ENCODE peak calls at places on chromosomes 4 and X, in eight cellular contexts. T is cardiac muscle cell; W is foreskin fibroblast; G is CD8-positive, alpha-beta T cell; H is astrocyte; C is mucosa of descending colon; I is GM23338; L is fibroblast of lung. O is an unnamed sample.

GRCh38 chrX:137041329-137041728 is 7.5 kb upstream of the GPR101 start:
- DNase-seq in H (no peak), T (no peak), W (no peak), G (no peak), L (no peak), I (no peak), C (no peak), O (no peak)

GRCh38 chr4:82219346-82219745 is 154.4 kb downstream of the HNRNPD start:
- DNase-seq in L (no peak), C (no peak), I (no peak), G (no peak), H (no peak), T (no peak), W (no peak), O (no peak)

GRCh38 chr4:108397850-108398249 is 222.5 kb upstream of the RPL34 start:
- DNase-seq in L (no peak), H (peak), C (no peak), G (no peak), I (no peak), W (no peak), T (no peak), O (no peak)

GRCh38 chrX:68936608-68937007 is 107.8 kb downstream of the EFNB1 start:
- DNase-seq in G (no peak), T (no peak), W (peak), L (peak), H (peak), C (no peak), I (no peak), O (peak)

GRCh38 chr4:113179996-113180395 is 130.5 kb downstream of the ANK2 start:
- DNase-seq in H (peak), L (peak), G (no peak), W (peak), C (no peak), T (no peak), I (no peak), O (no peak)

GRCh38 chr4:7124643-7125442 is 57.0 kb upstream of the GRPEL1 start:
- DNase-seq in L (peak), H (peak), I (peak), W (peak), G (no peak), C (no peak), T (no peak), O (peak)

GRCh38 chr4:7112656-7113055 is 44.8 kb upstream of the GRPEL1 start:
- DNase-seq in G (no peak), W (no peak), C (no peak), I (no peak), T (no peak), L (no peak), H (no peak), O (no peak)

GRCh38 chrX:65407157-65407626 is 127.4 kb downstream of the LAS1L start:
- DNase-seq in T (peak), C (no peak), W (peak), I (peak), L (no peak), H (no peak), G (no peak), O (no peak)

GRCh38 chrX:54415534-54416350 is 24.5 kb upstream of the TSR2 start:
- DNase-seq in I (peak), L (peak), H (peak), W (no peak), C (no peak), T (no peak), G (no peak), O (no peak)

GRCh38 chr4:157664726-157665125 is 444.2 kb downstream of the GRIA2 start:
- DNase-seq in L (peak), C (no peak), G (no peak), W (peak), T (no peak), H (peak), I (no peak), O (peak)

GRCh38 chr4:19266566-19266965 is 985.1 kb upstream of the SLIT2 start:
- DNase-seq in H (no peak), I (peak), L (no peak), T (peak), W (peak), G (no peak), C (no peak), O (no peak)

GRCh38 chrX:153773741-153774575 is 6.9 kb upstream of the SRPK3 start:
- DNase-seq in C (peak), G (no peak), L (no peak), H (no peak), W (no peak), I (no peak), T (no peak), O (no peak)

GRCh38 chr4:151291485-151291884 is 14.5 kb downstream of the PRSS48 start:
- DNase-seq in T (no peak), I (no peak), W (peak), G (no peak), L (no peak), H (no peak), C (no peak), O (no peak)

GRCh38 chr4:182748949-182749348 is 168.2 kb downstream of the DCTD start:
- DNase-seq in H (no peak), L (no peak), W (peak), T (no peak), I (no peak), C (no peak), G (no peak), O (no peak)

GRCh38 chr4:108940086-108941033 is 177.5 kb upstream of the ETNPPL start:
- DNase-seq in I (peak), C (no peak), L (no peak), G (no peak), H (peak), T (no peak), W (no peak), O (no peak)

GRCh38 chr4:7564242-7564641 is 129.5 kb upstream of the PSAPL1 start:
- DNase-seq in C (no peak), H (no peak), G (no peak), T (no peak), I (no peak), L (no peak), W (no peak), O (no peak)

GRCh38 chrX:2928583-2929434 is at the start of gene ARSD:
- DNase-seq in H (peak), C (peak), L (peak), G (peak), W (peak), I (peak), T (peak), O (peak)

GRCh38 chr4:139918591-139918990 is 235.4 kb downstream of the MAML3 start:
- DNase-seq in G (no peak), T (no peak), I (no peak), C (no peak), L (no peak), H (peak), W (no peak), O (no peak)

GRCh38 chr4:78765607-78766006 is 10.5 kb upstream of the BMP2K start:
- DNase-seq in C (no peak), W (no peak), L (no peak), T (no peak), I (no peak), H (no peak), G (no peak), O (no peak)

GRCh38 chrX:136910565-136911040 is 30.1 kb upstream of the RBMX start:
- DNase-seq in T (no peak), G (no peak), C (no peak), H (peak), I (no peak), W (peak), L (peak), O (no peak)

GRCh38 chrX:80335062-80335830 is 85.0 kb upstream of the TENT5D start:
- DNase-seq in L (no peak), C (peak), T (peak), G (no peak), W (peak), I (peak), H (no peak), O (no peak)

GRCh38 chr4:87353592-87353991 is 30.9 kb upstream of the HSD17B13 start:
- DNase-seq in C (no peak), G (no peak), L (peak), I (peak), T (peak), H (no peak), W (peak), O (peak)

GRCh38 chr4:84652478-84652877 is 69.6 kb downstream of the CDS1 start:
- DNase-seq in I (no peak), L (no peak), H (no peak), W (no peak), C (no peak), G (no peak), T (no peak), O (no peak)

GRCh38 chr4:7107166-7107905 is 39.5 kb upstream of the GRPEL1 start:
- DNase-seq in G (no peak), H (no peak), W (no peak), C (no peak), L (no peak), I (no peak), T (no peak), O (no peak)

GRCh38 chr4:36461344-36461743 is 179.9 kb downstream of the DTHD1 start:
- DNase-seq in G (no peak), W (no peak), T (no peak), H (no peak), I (no peak), L (no peak), C (no peak), O (no peak)

GRCh38 chr4:113978561-113979156 is 788 bp downstream of the ARSJ start:
- DNase-seq in G (no peak), L (peak), C (peak), W (peak), I (peak), T (no peak), H (peak), O (no peak)

GRCh38 chrX:136867518-136867917 is 13.0 kb downstream of the RBMX start:
- DNase-seq in I (no peak), L (peak), H (no peak), W (no peak), G (no peak), C (no peak), T (no peak), O (no peak)

GRCh38 chrX:56788229-56788628 is 59.2 kb downstream of the NBDY start:
- DNase-seq in G (no peak), I (no peak), C (no peak), T (no peak), L (no peak), W (no peak), H (no peak), O (no peak)

GRCh38 chr4:112327950-112328349 is 30.8 kb downstream of the ALPK1 start:
- DNase-seq in L (peak), I (peak), G (no peak), H (peak), C (no peak), T (peak), W (peak), O (no peak)

GRCh38 chr4:39963656-39964055 is 14.1 kb downstream of the PDS5A start:
- DNase-seq in H (no peak), I (no peak), T (no peak), C (no peak), L (no peak), G (no peak), W (no peak), O (no peak)

GRCh38 chrX:136607236-136607635 is 40.7 kb upstream of the CD40LG start:
- DNase-seq in H (no peak), I (no peak), C (no peak), L (no peak), G (no peak), W (no peak), T (no peak), O (no peak)

GRCh38 chr4:156408749-156409148 is 455.1 kb upstream of the CTSO start:
- DNase-seq in T (no peak), C (no peak), L (peak), I (no peak), W (peak), G (no peak), H (no peak), O (no peak)

GRCh38 chr4:156419080-156419638 is 465.5 kb upstream of the CTSO start:
- DNase-seq in I (no peak), H (no peak), T (no peak), G (no peak), C (no peak), W (peak), L (peak), O (no peak)

GRCh38 chr4:156413411-156413985 is 459.8 kb upstream of the CTSO start:
- DNase-seq in I (no peak), W (no peak), H (no peak), G (no peak), T (no peak), C (no peak), L (peak), O (no peak)
- TF ChIP-seq CTCF in I (no peak), W (no peak), H (no peak), G (no peak), T (no peak), C (no peak), L (no peak), O (no peak)

DNA sequence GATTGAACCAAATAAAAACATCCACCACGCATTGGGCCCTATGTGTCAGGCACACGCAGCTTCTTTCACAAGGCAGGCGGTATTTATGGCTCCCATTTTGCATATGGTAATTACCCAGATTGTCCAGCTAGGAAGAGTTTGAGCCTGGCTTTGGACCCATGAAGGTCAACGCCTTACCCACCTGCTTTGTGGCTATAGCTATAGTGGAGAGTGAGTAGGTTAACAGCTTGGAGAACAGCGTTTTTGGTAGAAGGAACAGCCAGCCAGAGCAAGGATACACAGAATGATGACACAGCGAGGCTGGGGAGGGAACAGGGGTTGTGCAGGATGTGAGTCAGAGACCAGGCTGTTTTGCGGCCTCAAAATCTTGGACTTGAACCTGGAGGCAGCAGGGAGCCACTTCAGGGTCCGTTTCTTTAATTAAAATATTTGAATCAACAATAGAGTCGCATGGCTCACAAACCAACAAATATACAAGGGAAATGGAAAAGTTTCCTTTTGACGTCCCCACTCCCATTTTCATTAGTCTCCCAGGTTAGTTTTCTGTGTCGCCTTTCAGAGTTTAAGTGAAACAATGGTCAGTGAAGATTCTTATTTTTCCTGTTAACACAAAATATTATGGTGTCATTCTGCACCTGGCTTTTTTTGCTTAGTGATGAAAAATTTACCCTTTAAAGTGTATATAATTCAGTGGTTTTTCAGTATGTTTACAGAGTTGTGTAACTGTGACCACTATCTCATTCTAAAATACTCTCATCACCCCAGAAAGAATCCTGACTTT is 118.2 kb upstream of the STX18 start:
- DNase-seq in T (no peak), H (peak), I (no peak), C (no peak), W (peak), L (peak), G (no peak), O (peak)
- H3K4me3 ChIP-seq in T (no peak), H (no peak), I (no peak), C (no peak), W (no peak), L (no peak), G (no peak), O (no peak)

DNA sequence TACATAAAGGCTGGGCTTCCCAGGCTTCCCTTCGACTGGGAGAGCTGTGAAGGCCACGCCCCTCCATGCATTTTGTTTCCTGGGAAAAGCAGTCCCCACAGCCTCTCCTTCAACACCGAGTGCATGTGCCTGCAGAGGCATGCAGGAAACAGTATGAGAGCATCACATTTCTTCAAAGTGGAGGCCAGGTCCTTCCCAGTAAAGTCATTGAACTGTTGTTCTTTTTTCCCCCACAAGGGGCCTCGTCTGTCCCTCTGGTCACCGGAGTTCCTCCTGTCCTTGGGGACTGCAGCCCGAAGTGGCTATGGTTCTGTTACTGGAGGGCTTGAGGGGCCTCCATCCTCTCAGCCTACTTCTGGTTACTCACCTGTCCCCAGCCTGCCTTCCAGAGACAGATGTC is 56.0 kb downstream of the RAI2 start:
- DNase-seq in G (no peak), I (peak), C (no peak), H (no peak), T (no peak), L (no peak), W (no peak), O (no peak)
- TF ChIP-seq CTCF in G (no peak), I (peak), C (no peak), H (no peak), T (no peak), L (no peak), W (no peak), O (peak)

GRCh38 chrX:79243691-79244090 is 99.2 kb downstream of the GPR174 start:
- DNase-seq in H (no peak), L (no peak), W (no peak), C (no peak), T (no peak), I (no peak), G (no peak), O (no peak)
- H3K4me3 ChIP-seq in H (no peak), L (no peak), W (no peak), C (no peak), T (no peak), I (no peak), G (no peak), O (no peak)

DNA sequence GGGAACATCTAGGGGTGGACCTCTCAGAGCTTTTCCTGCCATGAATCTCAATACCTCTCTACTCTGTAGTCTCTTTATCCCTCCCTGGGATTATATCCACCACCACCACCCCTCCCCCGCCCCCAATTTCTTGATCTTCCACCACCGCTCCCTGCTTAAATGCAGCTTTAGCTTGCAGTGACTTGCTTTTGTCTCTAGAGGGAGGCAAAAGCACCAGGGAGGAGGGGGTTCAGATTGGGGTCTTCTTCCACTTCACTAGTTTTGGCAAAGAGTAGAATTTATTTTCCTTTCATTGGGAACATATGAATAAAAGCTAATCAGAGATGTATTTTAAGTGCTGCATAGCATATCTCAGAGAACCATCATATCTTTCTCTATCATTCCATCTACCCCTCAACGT is 5.5 kb downstream of the ARHGAP36 start:
- DNase-seq in W (no peak), C (no peak), I (peak), T (no peak), L (no peak), H (no peak), G (no peak), O (no peak)
- TF ChIP-seq CTCF in W (no peak), C (no peak), I (peak), T (no peak), L (no peak), H (no peak), G (no peak), O (no peak)

GRCh38 chr4:189021831-189022230 is 882.6 kb downstream of the TRIML1 start:
- DNase-seq in L (peak), H (no peak), T (peak), G (no peak), W (peak), C (no peak), I (peak), O (no peak)

GRCh38 chr4:189022441-189023035 is 883.3 kb downstream of the TRIML1 start:
- DNase-seq in I (no peak), T (no peak), H (peak), C (no peak), L (peak), G (no peak), W (peak), O (peak)
- H3K4me3 ChIP-seq in I (no peak), T (no peak), H (no peak), C (no peak), L (no peak), G (no peak), W (no peak), O (no peak)

GRCh38 chrX:78119521-78120227 is 15.6 kb downstream of the PGK1 start:
- DNase-seq in G (no peak), L (no peak), W (no peak), H (no peak), C (no peak), T (no peak), I (peak), O (no peak)

GRCh38 chrX:78129714-78130113 is 9.7 kb downstream of the TAF9B start:
- DNase-seq in C (no peak), I (no peak), T (no peak), L (no peak), H (no peak), G (no peak), W (no peak), O (no peak)

GRCh38 chrX:78125148-78125547 is 14.3 kb downstream of the TAF9B start:
- DNase-seq in C (no peak), W (no peak), H (no peak), I (no peak), T (no peak), G (no peak), L (no peak), O (no peak)

GRCh38 chrX:78123190-78123589 is 16.3 kb downstream of the TAF9B start:
- DNase-seq in G (no peak), I (no peak), C (no peak), H (peak), T (no peak), L (no peak), W (peak), O (no peak)

GRCh38 chrX:78124304-78124703 is 15.1 kb downstream of the TAF9B start:
- DNase-seq in T (no peak), W (peak), G (no peak), L (peak), C (no peak), I (no peak), H (no peak), O (no peak)
- TF ChIP-seq CTCF in T (peak), W (peak), G (no peak), L (no peak), C (no peak), I (peak), H (no peak), O (peak)

GRCh38 chr4:680931-681645 is 6.7 kb downstream of the MYL5 start:
- DNase-seq in G (no peak), L (peak), C (peak), W (peak), I (peak), H (no peak), T (peak), O (no peak)
- H3K4me3 ChIP-seq in G (peak), L (no peak), C (no peak), W (peak), I (peak), H (peak), T (peak), O (peak)

O was measured in AG09309.